ENCODE peak calls at places on chromosomes 13 and 19, in four cellular contexts. One of them, this sample, is unnamed.

GRCh38 chr13:111422352-111422751 is 101.9 kb downstream of the TEX29 start:
- DNase-seq in neural crest cell: no peak
- DNase-seq in stimulated activated CD4-positive, alpha-beta T cell treated with anti-CD3 and anti-CD28 coated beads, TNF-alpha, amount 100 ng/mL, for 4 hours: no peak
- DNase-seq in skeletal muscle cell: no peak
- DNase-seq in this sample: no peak

GRCh38 chr19:50688766-50689165 is 30.8 kb downstream of the SHANK1 start:
- DNase-seq in skeletal muscle cell: no peak
- DNase-seq in stimulated activated CD4-positive, alpha-beta T cell treated with anti-CD3 and anti-CD28 coated beads, TNF-alpha, amount 100 ng/mL, for 4 hours: no peak
- DNase-seq in neural crest cell: no peak
- DNase-seq in this sample: no peak

GRCh38 chr13:93655132-93655531 is 428.5 kb downstream of the GPC6 start:
- DNase-seq in stimulated activated CD4-positive, alpha-beta T cell treated with anti-CD3 and anti-CD28 coated beads, TNF-alpha, amount 100 ng/mL, for 4 hours: no peak
- DNase-seq in skeletal muscle cell: no peak
- DNase-seq in neural crest cell: no peak
- DNase-seq in this sample: no peak

GRCh38 chr13:72637561-72637960 is 89.9 kb downstream of the MZT1 start:
- DNase-seq in neural crest cell: no peak
- DNase-seq in stimulated activated CD4-positive, alpha-beta T cell treated with anti-CD3 and anti-CD28 coated beads, TNF-alpha, amount 100 ng/mL, for 4 hours: no peak
- DNase-seq in skeletal muscle cell: no peak
- DNase-seq in this sample: no peak

GRCh38 chr19:3389876-3390361 is 23.5 kb downstream of the NFIC start:
- DNase-seq in skeletal muscle cell: no peak
- DNase-seq in neural crest cell: no peak
- DNase-seq in stimulated activated CD4-positive, alpha-beta T cell treated with anti-CD3 and anti-CD28 coated beads, TNF-alpha, amount 100 ng/mL, for 4 hours: no peak
- DNase-seq in this sample: peak; percentile 35

GRCh38 chr13:91126806-91127205 is 220.7 kb upstream of the MIR17HG start:
- DNase-seq in stimulated activated CD4-positive, alpha-beta T cell treated with anti-CD3 and anti-CD28 coated beads, TNF-alpha, amount 100 ng/mL, for 4 hours: no peak
- DNase-seq in neural crest cell: no peak
- DNase-seq in skeletal muscle cell: no peak
- DNase-seq in this sample: no peak

GRCh38 chr19:29380581-29380980 is 145.2 kb upstream of the VSTM2B start:
- DNase-seq in neural crest cell: no peak
- DNase-seq in skeletal muscle cell: no peak
- DNase-seq in stimulated activated CD4-positive, alpha-beta T cell treated with anti-CD3 and anti-CD28 coated beads, TNF-alpha, amount 100 ng/mL, for 4 hours: no peak
- DNase-seq in this sample: peak; percentile 10

GRCh38 chr19:17020823-17021222 is 5.8 kb downstream of the CPAMD8 start:
- DNase-seq in skeletal muscle cell: no peak
- DNase-seq in stimulated activated CD4-positive, alpha-beta T cell treated with anti-CD3 and anti-CD28 coated beads, TNF-alpha, amount 100 ng/mL, for 4 hours: no peak
- DNase-seq in neural crest cell: no peak
- DNase-seq in this sample: no peak

GRCh38 chr19:5957132-5957531 is 20.8 kb downstream of the RANBP3 start:
- DNase-seq in skeletal muscle cell: no peak
- DNase-seq in neural crest cell: no peak
- DNase-seq in stimulated activated CD4-positive, alpha-beta T cell treated with anti-CD3 and anti-CD28 coated beads, TNF-alpha, amount 100 ng/mL, for 4 hours: no peak
- DNase-seq in this sample: no peak

GRCh38 chr13:59211636-59212035 is 952.1 kb downstream of the DIAPH3 start:
- DNase-seq in neural crest cell: no peak
- DNase-seq in skeletal muscle cell: no peak
- DNase-seq in stimulated activated CD4-positive, alpha-beta T cell treated with anti-CD3 and anti-CD28 coated beads, TNF-alpha, amount 100 ng/mL, for 4 hours: no peak
- DNase-seq in this sample: no peak

GRCh38 chr19:37304190-37304883 is 66.6 kb upstream of the ZNF527 start:
- DNase-seq in neural crest cell: peak; percentile 30
- DNase-seq in stimulated activated CD4-positive, alpha-beta T cell treated with anti-CD3 and anti-CD28 coated beads, TNF-alpha, amount 100 ng/mL, for 4 hours: no peak
- DNase-seq in skeletal muscle cell: no peak
- DNase-seq in this sample: no peak

GRCh38 chr13:66329988-66330429 is 900.1 kb downstream of the PCDH9 start:
- DNase-seq in stimulated activated CD4-positive, alpha-beta T cell treated with anti-CD3 and anti-CD28 coated beads, TNF-alpha, amount 100 ng/mL, for 4 hours: no peak
- DNase-seq in neural crest cell: no peak
- DNase-seq in skeletal muscle cell: no peak
- DNase-seq in this sample: no peak

GRCh38 chr19:21474671-21475181 is 30.7 kb upstream of the ZNF429 start:
- DNase-seq in skeletal muscle cell: no peak
- DNase-seq in stimulated activated CD4-positive, alpha-beta T cell treated with anti-CD3 and anti-CD28 coated beads, TNF-alpha, amount 100 ng/mL, for 4 hours: peak; percentile 36
- DNase-seq in neural crest cell: peak; percentile 75
- DNase-seq in this sample: peak; percentile 75

GRCh38 chr13:99980201-99981114 is 1.1 kb upstream of the ZIC2 start:
- DNase-seq in neural crest cell: no peak
- DNase-seq in stimulated activated CD4-positive, alpha-beta T cell treated with anti-CD3 and anti-CD28 coated beads, TNF-alpha, amount 100 ng/mL, for 4 hours: peak; percentile 25
- DNase-seq in skeletal muscle cell: peak; percentile 6
- DNase-seq in this sample: peak; percentile 69

GRCh38 chr13:29754486-29754806 is 96.0 kb downstream of the UBL3 start:
- DNase-seq in skeletal muscle cell: no peak
- DNase-seq in stimulated activated CD4-positive, alpha-beta T cell treated with anti-CD3 and anti-CD28 coated beads, TNF-alpha, amount 100 ng/mL, for 4 hours: no peak
- DNase-seq in neural crest cell: no peak
- DNase-seq in this sample: no peak

GRCh38 chr19:15469513-15470297 is 5.4 kb upstream of the RASAL3 start:
- DNase-seq in neural crest cell: no peak
- DNase-seq in skeletal muscle cell: no peak
- DNase-seq in stimulated activated CD4-positive, alpha-beta T cell treated with anti-CD3 and anti-CD28 coated beads, TNF-alpha, amount 100 ng/mL, for 4 hours: no peak
- DNase-seq in this sample: no peak

GRCh38 chr19:57559404-57560025 is at the start of gene ZNF550:
- DNase-seq in neural crest cell: peak; percentile 79
- DNase-seq in stimulated activated CD4-positive, alpha-beta T cell treated with anti-CD3 and anti-CD28 coated beads, TNF-alpha, amount 100 ng/mL, for 4 hours: peak; percentile 78
- DNase-seq in skeletal muscle cell: peak; percentile 66
- DNase-seq in this sample: peak; percentile 92

GRCh38 chr13:31038834-31039552 is 106.5 kb downstream of the TEX26 start:
- DNase-seq in skeletal muscle cell: no peak
- DNase-seq in neural crest cell: no peak
- DNase-seq in stimulated activated CD4-positive, alpha-beta T cell treated with anti-CD3 and anti-CD28 coated beads, TNF-alpha, amount 100 ng/mL, for 4 hours: no peak
- DNase-seq in this sample: no peak

GRCh38 chr13:112210401-112210800 is 143.5 kb downstream of the SOX1 start:
- DNase-seq in neural crest cell: no peak
- DNase-seq in stimulated activated CD4-positive, alpha-beta T cell treated with anti-CD3 and anti-CD28 coated beads, TNF-alpha, amount 100 ng/mL, for 4 hours: no peak
- DNase-seq in skeletal muscle cell: no peak
- DNase-seq in this sample: no peak

GRCh38 chr13:75647126-75647784 is 11.1 kb downstream of the LMO7 start:
- DNase-seq in stimulated activated CD4-positive, alpha-beta T cell treated with anti-CD3 and anti-CD28 coated beads, TNF-alpha, amount 100 ng/mL, for 4 hours: no peak
- DNase-seq in skeletal muscle cell: no peak
- DNase-seq in neural crest cell: no peak
- DNase-seq in this sample: no peak

GRCh38 chr19:7710616-7711015 is 8.7 kb upstream of the FCER2 start:
- DNase-seq in skeletal muscle cell: no peak
- DNase-seq in neural crest cell: no peak
- DNase-seq in stimulated activated CD4-positive, alpha-beta T cell treated with anti-CD3 and anti-CD28 coated beads, TNF-alpha, amount 100 ng/mL, for 4 hours: no peak
- DNase-seq in this sample: no peak

GRCh38 chr19:45400192-45400591 is 4.7 kb downstream of the PPP1R13L start:
- DNase-seq in skeletal muscle cell: no peak
- DNase-seq in neural crest cell: no peak
- DNase-seq in stimulated activated CD4-positive, alpha-beta T cell treated with anti-CD3 and anti-CD28 coated beads, TNF-alpha, amount 100 ng/mL, for 4 hours: no peak
- DNase-seq in this sample: no peak

GRCh38 chr19:40274585-40275544 is 10.3 kb downstream of the AKT2 start:
- DNase-seq in neural crest cell: no peak
- DNase-seq in stimulated activated CD4-positive, alpha-beta T cell treated with anti-CD3 and anti-CD28 coated beads, TNF-alpha, amount 100 ng/mL, for 4 hours: no peak
- DNase-seq in skeletal muscle cell: no peak
- DNase-seq in this sample: no peak

GRCh38 chr19:11418518-11419506 is at the start of gene RGL3:
- DNase-seq in neural crest cell: no peak
- DNase-seq in stimulated activated CD4-positive, alpha-beta T cell treated with anti-CD3 and anti-CD28 coated beads, TNF-alpha, amount 100 ng/mL, for 4 hours: no peak
- DNase-seq in skeletal muscle cell: no peak
- DNase-seq in this sample: peak; percentile 77

GRCh38 chr19:39349326-39349725 is 7.1 kb downstream of the SAMD4B start:
- DNase-seq in stimulated activated CD4-positive, alpha-beta T cell treated with anti-CD3 and anti-CD28 coated beads, TNF-alpha, amount 100 ng/mL, for 4 hours: no peak
- DNase-seq in skeletal muscle cell: no peak
- DNase-seq in neural crest cell: no peak
- DNase-seq in this sample: no peak

GRCh38 chr13:41568990-41569387 is 111.6 kb downstream of the RGCC start:
- DNase-seq in stimulated activated CD4-positive, alpha-beta T cell treated with anti-CD3 and anti-CD28 coated beads, TNF-alpha, amount 100 ng/mL, for 4 hours: no peak
- DNase-seq in skeletal muscle cell: peak; percentile 52
- DNase-seq in neural crest cell: no peak
- DNase-seq in this sample: no peak

GRCh38 chr19:50896591-50897190 is 14.5 kb downstream of the KLK4 start:
- DNase-seq in skeletal muscle cell: no peak
- DNase-seq in neural crest cell: no peak
- DNase-seq in stimulated activated CD4-positive, alpha-beta T cell treated with anti-CD3 and anti-CD28 coated beads, TNF-alpha, amount 100 ng/mL, for 4 hours: no peak
- DNase-seq in this sample: no peak

GRCh38 chr19:7746903-7747884 is at the start of gene CD209:
- DNase-seq in neural crest cell: no peak
- DNase-seq in stimulated activated CD4-positive, alpha-beta T cell treated with anti-CD3 and anti-CD28 coated beads, TNF-alpha, amount 100 ng/mL, for 4 hours: no peak
- DNase-seq in skeletal muscle cell: no peak
- DNase-seq in this sample: no peak

This sample was measured in stomach.